ENCODE peak calls at places on chromosomes 16 and 17, in five cellular contexts. R, Q, K, Z and J are unnamed samples.

GRCh38 chr17:5272313-5272712 is 9.8 kb upstream of the RABEP1 start:
- DNase-seq in R (no peak), Q (no peak), K (no peak), Z (peak), J (no peak)

GRCh38 chr17:16929281-16929680 is 42.6 kb downstream of the TNFRSF13B start:
- DNase-seq in R (no peak), Q (no peak), K (no peak), Z (no peak), J (no peak)

GRCh38 chr17:77425791-77426641 is 285.2 kb downstream of the SEC14L1 start:
- DNase-seq in R (peak), Q (no peak), K (no peak), Z (peak), J (no peak)

GRCh38 chr17:82037113-82037888 is at the start of gene DCXR:
- DNase-seq in R (peak), Q (peak), K (peak), Z (peak), J (peak)

GRCh38 chr17:76139801-76140660 is 1.0 kb downstream of the FOXJ1 start:
- DNase-seq in R (no peak), Q (no peak), K (peak), Z (peak), J (no peak)

GRCh38 chr16:53998024-53998810 is 288.4 kb downstream of the IRX3 start:
- DNase-seq in R (no peak), Q (no peak), K (no peak), Z (no peak), J (no peak)

GRCh38 chr16:55490301-55490700 is 11.3 kb downstream of the MMP2 start:
- DNase-seq in R (no peak), Q (no peak), K (no peak), Z (peak), J (no peak)

GRCh38 chr16:13863075-13863765 is 56.7 kb upstream of the ERCC4 start:
- DNase-seq in R (no peak), Q (no peak), K (no peak), Z (no peak), J (no peak)

GRCh38 chr17:41544497-41544896 is 16.4 kb upstream of the KRT19 start:
- DNase-seq in R (no peak), Q (no peak), K (peak), Z (peak), J (no peak)

GRCh38 chr16:85931596-85932402 is 32.8 kb downstream of the IRF8 start:
- DNase-seq in R (no peak), Q (no peak), K (no peak), Z (no peak), J (no peak)

GRCh38 chr17:49365667-49366066 is 3.6 kb upstream of the ZNF652 start:
- DNase-seq in R (peak), Q (no peak), K (peak), Z (peak), J (peak)

GRCh38 chr16:75219838-75220237 is 1.1 kb downstream of the CTRB1 start:
- DNase-seq in R (no peak), Q (no peak), K (no peak), Z (no peak), J (no peak)

GRCh38 chr16:64196444-64196843 is 925.4 kb downstream of the CDH11 start:
- DNase-seq in R (peak), Q (no peak), K (no peak), Z (no peak), J (peak)

GRCh38 chr16:64182985-64183384 is 938.9 kb downstream of the CDH11 start:
- DNase-seq in R (peak), Q (no peak), K (no peak), Z (no peak), J (no peak)